ENCODE peak calls at places on chromosome 19, in eight cellular contexts. L, R, Y, X, E, I, T and N are unnamed samples.

GRCh38 chr19:55481148-55482127 is 3.5 kb upstream of the NAT14 start:
- DNase-seq in I (no peak), X (no peak), R (no peak), T (no peak), L (no peak), Y (no peak), E (no peak), N (no peak)

GRCh38 chr19:13428352-13428751 is 77.9 kb downstream of the CACNA1A start:
- DNase-seq in I (peak; percentile 6), T (no peak), X (peak; percentile 12), Y (peak; percentile 14), R (peak; percentile 44), L (peak; percentile 26), E (no peak), N (no peak)

GRCh38 chr19:4064073-4064550 is 2.6 kb downstream of the ZBTB7A start:
- DNase-seq in E (no peak), X (no peak), T (no peak), R (peak; percentile 39), I (no peak), L (peak; percentile 31), Y (no peak), N (no peak)

GRCh38 chr19:50721441-50722137 is 1.6 kb upstream of the CLEC11A start:
- DNase-seq in X (no peak), E (no peak), L (no peak), R (no peak), T (no peak), I (no peak), Y (no peak), N (no peak)

GRCh38 chr19:49676136-49676689 is 858 bp upstream of the PRMT1 start:
- DNase-seq in X (peak; percentile 89), L (peak; percentile 85), E (peak; percentile 75), T (peak; percentile 97), I (no peak), R (peak; percentile 97), Y (peak; percentile 95), N (peak; percentile 91)

GRCh38 chr19:43664008-43664407 is 6.0 kb downstream of the PLAUR start:
- DNase-seq in X (no peak), E (no peak), L (no peak), T (no peak), R (no peak), I (no peak), Y (no peak), N (no peak)

GRCh38 chr19:41457241-41457640 is 14.3 kb downstream of the ERICH4 start:
- DNase-seq in I (no peak), T (no peak), L (no peak), R (no peak), Y (no peak), E (no peak), X (no peak), N (no peak)

GRCh38 chr19:8451885-8452284 is 7.1 kb downstream of the HNRNPM start:
- DNase-seq in Y (peak; percentile 62), R (no peak), I (peak; percentile 88), E (no peak), X (peak; percentile 56), T (no peak), L (peak; percentile 30), N (no peak)

GRCh38 chr19:31253816-31254551 is 95.3 kb downstream of the TSHZ3 start:
- DNase-seq in L (no peak), R (peak; percentile 33), T (no peak), I (peak; percentile 86), Y (no peak), E (no peak), X (peak; percentile 60), N (peak; percentile 79)

GRCh38 chr19:50906217-50906616 is 5.0 kb downstream of the KLK4 start:
- DNase-seq in I (no peak), R (peak; percentile 21), T (no peak), Y (no peak), X (no peak), L (no peak), E (no peak), N (no peak)

GRCh38 chr19:40006273-40006691 is 9.4 kb downstream of the ZNF546 start:
- DNase-seq in L (peak; percentile 94), Y (peak; percentile 70), T (no peak), X (peak; percentile 55), R (peak; percentile 51), I (peak; percentile 76), E (no peak), N (no peak)

GRCh38 chr19:33438016-33438671 is 64.6 kb downstream of the CEBPG start:
- DNase-seq in L (no peak), T (no peak), X (no peak), R (peak; percentile 34), I (no peak), E (no peak), Y (peak; percentile 17), N (no peak)
- TF ChIP-seq CTCF in L (peak; percentile 45), T (no peak), X (no peak), R (peak; percentile 11), I (no peak), E (no peak), Y (peak; percentile 19), N (no peak)

DNA sequence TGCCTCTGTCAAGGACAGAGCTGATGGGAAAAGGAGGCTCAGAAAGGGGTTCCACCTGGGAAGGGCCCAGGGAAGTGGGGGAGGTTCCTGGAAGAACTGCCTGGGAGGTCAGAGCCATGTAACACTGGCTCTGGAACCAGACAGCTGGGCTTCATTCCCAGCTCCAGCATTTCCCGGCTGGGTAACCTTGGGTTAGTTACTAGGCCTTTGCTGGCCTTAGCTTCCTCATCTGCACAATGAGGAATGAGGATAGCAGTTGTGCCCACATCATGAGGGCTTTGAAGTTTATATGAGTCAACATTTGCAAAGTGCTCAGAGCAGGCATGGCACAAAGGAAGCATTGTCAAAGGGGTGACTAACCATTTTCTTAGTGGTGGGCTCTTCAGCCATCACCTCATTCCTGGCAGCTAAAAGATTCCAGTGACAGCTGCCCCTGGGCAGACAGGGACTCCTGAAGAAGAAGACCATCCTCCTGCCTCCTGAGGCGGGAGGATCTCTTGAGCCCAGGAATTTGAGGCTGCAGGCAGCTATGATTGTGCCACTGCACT is 1.7 kb upstream of the DNAJB1 start:
- DNase-seq in Y (peak; percentile 75), I (peak; percentile 98), E (no peak), R (peak; percentile 84), T (no peak), L (no peak), X (no peak), N (no peak)
- TF ChIP-seq CTCF in Y (no peak), I (no peak), E (no peak), R (no peak), T (no peak), L (no peak), X (no peak), N (no peak)

GRCh38 chr19:24159707-24160106 is 72.7 kb downstream of the ZNF254 start:
- DNase-seq in E (no peak), L (no peak), R (peak; percentile 3), I (peak; percentile 29), T (no peak), Y (no peak), X (no peak), N (no peak)
- TF ChIP-seq CTCF in E (no peak), L (peak; percentile 62), R (peak; percentile 60), I (peak; percentile 76), T (no peak), Y (peak; percentile 29), X (peak; percentile 45), N (peak; percentile 23)

DNA sequence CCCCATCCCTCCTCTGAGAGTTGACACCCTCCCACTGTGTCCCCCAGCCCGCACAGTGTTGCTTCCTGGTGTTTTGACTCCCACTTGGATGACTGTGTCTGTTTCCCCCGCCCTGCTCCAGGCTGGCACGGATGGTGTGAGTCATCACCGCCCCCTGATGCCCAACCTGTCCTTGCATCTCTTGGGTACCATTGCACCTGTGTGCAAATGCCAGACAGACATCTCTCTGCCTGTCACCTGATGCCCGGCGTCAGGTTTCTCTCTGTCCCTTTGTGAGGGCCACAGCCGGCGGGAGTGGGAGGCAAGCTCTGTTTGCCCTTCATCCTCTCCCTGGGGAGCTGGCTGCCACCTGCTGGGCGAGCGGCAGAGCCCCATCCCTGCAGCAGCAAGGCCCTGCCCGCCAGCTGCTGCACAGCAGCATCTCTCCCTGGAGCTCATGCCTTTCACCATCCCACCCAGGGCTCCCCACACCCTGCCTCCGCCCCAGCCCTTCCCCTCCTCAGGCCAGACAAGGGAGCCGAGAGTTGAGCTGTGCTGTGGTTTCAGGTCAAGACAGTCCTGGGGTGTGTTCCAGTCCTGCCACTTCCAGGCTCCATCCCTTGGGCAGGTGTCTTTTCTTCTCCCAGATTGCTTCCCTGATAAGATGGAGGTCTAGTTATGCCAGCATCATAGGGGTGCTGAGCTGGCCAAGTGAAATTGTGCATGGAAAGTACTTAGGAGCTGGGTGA is 29.7 kb downstream of the NKPD1 start:
- DNase-seq in R (no peak), X (no peak), E (no peak), I (peak; percentile 49), T (no peak), L (no peak), Y (no peak), N (no peak)
- TF ChIP-seq CTCF in R (no peak), X (no peak), E (no peak), I (peak; percentile 46), T (no peak), L (peak; percentile 55), Y (peak; percentile 22), N (no peak)